ENCODE peak calls at places on chromosomes 13 and 19, in nine cellular contexts. I, W, V, U, T, P, S, O and Z are unnamed samples.

GRCh38 chr19:1606138-1606651 is 933 bp upstream of the UQCR11 start:
- DNase-seq in I (no peak), W (no peak), V (peak; percentile 58), U (no peak), T (no peak), P (no peak), S (no peak), O (no peak), Z (no peak)

GRCh38 chr19:13165091-13165997 is 15.1 kb downstream of the IER2 start:
- DNase-seq in I (no peak), W (peak; percentile 34), V (no peak), U (peak; percentile 40), T (no peak), P (no peak), S (no peak), O (peak; percentile 34), Z (no peak)

GRCh38 chr13:28531195-28531955 is 36.4 kb upstream of the FLT1 start:
- DNase-seq in I (peak; percentile 72), W (no peak), V (peak; percentile 49), U (peak; percentile 79), T (no peak), P (no peak), S (peak; percentile 40), O (no peak), Z (no peak)

GRCh38 chr13:55649485-55649884 is 1491.2 kb upstream of the PRR20A start:
- DNase-seq in I (no peak), W (no peak), V (no peak), U (no peak), T (no peak), P (no peak), S (no peak), O (no peak), Z (no peak)

GRCh38 chr13:100668408-100668807 is 6.2 kb downstream of the TMTC4 start:
- DNase-seq in I (no peak), W (peak; percentile 75), V (no peak), U (no peak), T (no peak), P (no peak), S (no peak), O (no peak), Z (no peak)

GRCh38 chr19:43483281-43483680 is 17.9 kb upstream of the LYPD3 start:
- DNase-seq in I (no peak), W (no peak), V (no peak), U (no peak), T (no peak), P (no peak), S (no peak), O (no peak), Z (no peak)

GRCh38 chr19:5949792-5950305 is 28.1 kb downstream of the RANBP3 start:
- DNase-seq in I (no peak), W (no peak), V (no peak), U (no peak), T (no peak), P (peak; percentile 22), S (no peak), O (no peak), Z (no peak)

GRCh38 chr19:3357362-3357730 is 9.0 kb upstream of the NFIC start:
- DNase-seq in I (no peak), W (no peak), V (no peak), U (no peak), T (no peak), P (no peak), S (no peak), O (no peak), Z (no peak)

GRCh38 chr19:44725251-44725650 is 23.3 kb upstream of the BCL3 start:
- DNase-seq in I (no peak), W (no peak), V (peak; percentile 68), U (no peak), T (no peak), P (no peak), S (no peak), O (no peak), Z (no peak)

GRCh38 chr13:21218351-21219043 is 42.0 kb downstream of the MRPL57 start:
- DNase-seq in I (no peak), W (no peak), V (no peak), U (no peak), T (no peak), P (no peak), S (no peak), O (no peak), Z (no peak)

GRCh38 chr13:47846886-47847285 is 154.2 kb downstream of the SUCLA2 start:
- DNase-seq in I (no peak), W (no peak), V (peak; percentile 79), U (no peak), T (no peak), P (no peak), S (no peak), O (no peak), Z (no peak)

GRCh38 chr19:33192010-33192409 is 2.1 kb upstream of the LRP3 start:
- DNase-seq in I (no peak), W (no peak), V (no peak), U (peak; percentile 51), T (no peak), P (no peak), S (no peak), O (no peak), Z (no peak)